ENCODE peak calls at places on chromosomes 13 and 19, in six cellular contexts. B is psoas muscle, V is IMR-90, Z is WERI-Rb-1, X is GM23338, H is stomach. I is an unnamed sample.

GRCh38 chr13:76969488-76970365 is 21.4 kb downstream of the ACOD1 start:
- DNase-seq in B (no peak), V (no peak), Z (no peak), X (no peak), H (no peak), I (no peak)

GRCh38 chr13:50450279-50450678 is 393.2 kb downstream of the DLEU7 start:
- DNase-seq in B (no peak), V (no peak), Z (no peak), X (no peak), H (no peak), I (no peak)

GRCh38 chr13:21137696-21138095 is 38.7 kb downstream of the SKA3 start:
- DNase-seq in B (no peak), V (peak), Z (no peak), X (no peak), H (no peak), I (no peak)

GRCh38 chr19:7441468-7442146 is 47.2 kb downstream of the PEX11G start:
- DNase-seq in B (no peak), V (no peak), Z (no peak), X (no peak), H (no peak), I (no peak)

GRCh38 chr13:44212633-44213387 is 160.8 kb upstream of the SERP2 start:
- DNase-seq in B (peak), V (peak), Z (no peak), X (peak), H (no peak), I (no peak)

GRCh38 chr19:54684537-54684936 is 21.8 kb downstream of the LILRB4 start:
- DNase-seq in B (no peak), V (no peak), Z (no peak), X (peak), H (no peak), I (no peak)

GRCh38 chr19:58575183-58576041 is 2.3 kb upstream of the MZF1 start:
- DNase-seq in B (peak), V (peak), Z (peak), X (peak), H (peak), I (peak)

GRCh38 chr19:35417278-35417677 is 30.8 kb upstream of the FFAR2 start:
- DNase-seq in B (no peak), V (no peak), Z (no peak), X (no peak), H (no peak), I (no peak)

GRCh38 chr19:9130965-9131364 is 4.2 kb upstream of the OR7G3 start:
- DNase-seq in B (no peak), V (no peak), Z (no peak), X (no peak), H (no peak), I (no peak)

GRCh38 chr13:113837554-113838355 is 26.1 kb downstream of the GAS6 start:
- DNase-seq in B (peak), V (peak), Z (peak), X (no peak), H (peak), I (peak)

GRCh38 chr13:40363653-40364052 is 302.8 kb downstream of the FOXO1 start:
- DNase-seq in B (no peak), V (no peak), Z (no peak), X (no peak), H (no peak), I (no peak)

GRCh38 chr19:58003153-58003828 is 671 bp upstream of the ZNF606 start:
- DNase-seq in B (no peak), V (no peak), Z (no peak), X (peak), H (no peak), I (no peak)

GRCh38 chr19:47110521-47111080 is 3.0 kb downstream of the ZC3H4 start:
- DNase-seq in B (no peak), V (no peak), Z (peak), X (no peak), H (no peak), I (no peak)

GRCh38 chr13:20869540-20869939 is 33.0 kb downstream of the XPO4 start:
- DNase-seq in B (no peak), V (peak), Z (no peak), X (no peak), H (no peak), I (no peak)

GRCh38 chr19:38842439-38843174 is 7.2 kb downstream of the HNRNPL start:
- DNase-seq in B (no peak), V (no peak), Z (no peak), X (no peak), H (no peak), I (peak)

GRCh38 chr19:54481326-54481930 is 8.3 kb upstream of the CDC42EP5 start:
- DNase-seq in B (no peak), V (peak), Z (no peak), X (peak), H (no peak), I (no peak)

GRCh38 chr13:27194895-27195764 is 23.5 kb upstream of the USP12 start:
- DNase-seq in B (no peak), V (peak), Z (no peak), X (peak), H (no peak), I (no peak)

GRCh38 chr13:98305670-98306069 is 128.6 kb upstream of the RNF113B start:
- DNase-seq in B (no peak), V (no peak), Z (no peak), X (no peak), H (no peak), I (no peak)

GRCh38 chr13:112842343-112842856 is 126.6 kb upstream of the MCF2L start:
- DNase-seq in B (peak), V (no peak), Z (no peak), X (peak), H (no peak), I (no peak)

GRCh38 chr19:14450168-14450874 is 17.2 kb downstream of the PKN1 start:
- DNase-seq in B (peak), V (no peak), Z (peak), X (peak), H (no peak), I (no peak)

GRCh38 chr19:47315125-47315821 is 5.6 kb downstream of the C5AR1 start:
- DNase-seq in B (peak), V (peak), Z (no peak), X (peak), H (peak), I (peak)

GRCh38 chr19:18802354-18802753 is 11.2 kb upstream of the COMP start:
- DNase-seq in B (no peak), V (no peak), Z (no peak), X (peak), H (no peak), I (no peak)
- H3K4me3 ChIP-seq in B (no peak), V (no peak), Z (no peak), X (no peak), H (no peak), I (no peak)

DNA sequence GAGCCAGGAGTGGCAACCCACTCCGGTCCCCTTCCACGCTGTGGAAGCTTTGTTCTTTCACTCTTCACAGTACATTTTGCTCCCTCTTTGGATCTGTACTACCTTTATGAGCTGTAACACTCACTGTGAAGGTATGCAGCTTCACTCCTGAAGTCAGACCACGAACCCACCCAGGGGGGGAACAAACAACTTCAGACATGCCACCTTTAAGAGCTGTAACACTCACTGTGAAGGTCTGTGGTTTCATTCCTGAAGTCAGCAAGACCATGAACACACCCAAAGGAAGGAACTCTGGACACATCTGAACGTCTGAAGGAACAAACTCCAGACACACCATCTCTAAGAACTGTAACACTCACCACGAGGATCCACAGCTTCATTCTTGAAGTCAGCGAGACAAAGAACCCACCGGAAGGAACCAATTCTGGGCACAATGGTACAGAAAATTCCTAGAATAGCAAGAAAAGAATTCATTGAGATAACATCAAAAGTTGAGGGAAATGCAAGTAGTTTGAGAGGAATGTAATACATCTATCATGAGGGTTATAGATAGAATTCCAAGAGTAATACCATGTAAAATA is 1796.6 kb upstream of the MIR17HG start:
- DNase-seq in B (no peak), V (no peak), Z (no peak), X (no peak), H (no peak), I (no peak)
- H3K4me3 ChIP-seq in B (no peak), V (no peak), Z (no peak), X (no peak), H (no peak), I (no peak)

GRCh38 chr19:49340069-49340864 is 5.1 kb downstream of the CD37 start:
- DNase-seq in B (peak), V (no peak), Z (peak), X (peak), H (peak), I (peak)

GRCh38 chr19:49338691-49339363 is 3.6 kb downstream of the CD37 start:
- DNase-seq in B (peak), V (no peak), Z (peak), X (peak), H (peak), I (peak)

GRCh38 chr19:49338023-49338677 is 2.9 kb downstream of the CD37 start:
- DNase-seq in B (no peak), V (no peak), Z (no peak), X (peak), H (no peak), I (no peak)

GRCh38 chr19:49340865-49341718 is 5.9 kb downstream of the CD37 start:
- DNase-seq in B (no peak), V (no peak), Z (no peak), X (no peak), H (no peak), I (no peak)

GRCh38 chr19:49339364-49340068 is 4.3 kb downstream of the CD37 start:
- DNase-seq in B (peak), V (peak), Z (no peak), X (peak), H (peak), I (peak)
- H3K4me3 ChIP-seq in B (peak), V (no peak), Z (no peak), X (peak), H (peak), I (peak)

GRCh38 chr19:19948800-19949199 is 48.1 kb downstream of the ZNF93 start:
- DNase-seq in B (no peak), V (no peak), Z (no peak), X (no peak), H (no peak), I (no peak)
- H3K4me3 ChIP-seq in B (no peak), V (no peak), Z (no peak), X (no peak), H (no peak), I (no peak)

GRCh38 chr19:6424939-6425731 is 524 bp upstream of the KHSRP start:
- DNase-seq in B (peak), V (peak), Z (peak), X (peak), H (peak), I (peak)
- H3K4me3 ChIP-seq in B (peak), V (no peak), Z (peak), X (no peak), H (peak), I (peak)

DNA sequence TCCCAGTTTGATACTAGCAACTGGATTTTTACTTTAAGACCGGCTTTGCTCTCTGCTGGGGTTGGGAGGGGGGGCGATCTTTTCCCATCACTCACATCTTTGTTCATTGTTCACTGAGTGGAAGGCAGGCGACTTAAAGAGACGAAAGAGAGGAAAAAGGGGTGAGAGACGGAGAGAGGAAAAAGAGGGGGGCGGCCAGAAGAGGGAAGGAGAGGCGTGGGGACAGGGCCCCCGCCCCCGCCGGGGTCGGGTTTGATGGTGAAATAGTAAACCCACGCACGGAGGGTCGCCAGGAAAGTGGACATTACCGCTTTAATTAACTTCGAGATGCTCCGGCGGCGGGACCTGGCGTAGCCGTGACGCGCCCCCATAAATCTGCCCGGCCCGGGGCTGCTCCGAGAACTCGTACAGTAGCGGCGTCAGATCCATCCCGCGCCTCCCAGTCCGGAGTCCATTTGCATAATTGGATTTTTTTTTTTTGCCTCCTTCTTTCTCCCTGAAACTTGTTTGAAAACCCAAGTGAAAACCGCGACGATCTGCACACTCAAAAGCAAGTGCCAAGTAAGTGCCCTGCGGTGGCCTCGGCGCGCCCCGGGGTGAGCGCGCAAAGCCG is 144.0 kb upstream of the ZNF536 start:
- DNase-seq in B (no peak), V (no peak), Z (peak), X (peak), H (no peak), I (peak)
- H3K4me3 ChIP-seq in B (peak), V (peak), Z (peak), X (peak), H (peak), I (peak)

GRCh38 chr19:50209131-50209530 is 5.7 kb downstream of the MYH14 start:
- DNase-seq in B (no peak), V (no peak), Z (no peak), X (no peak), H (no peak), I (no peak)
- H3K4me3 ChIP-seq in B (no peak), V (no peak), Z (no peak), X (no peak), H (no peak), I (no peak)

I was measured in transverse colon.